ENCODE peak calls at places on chromosomes 3 and 15, in four cellular contexts. O, V, Z and J are unnamed samples.

GRCh38 chr3:30886888-30887287 is 7.6 kb downstream of the GADL1 start:
- DNase-seq in O (no peak), V (no peak), Z (no peak), J (no peak)

GRCh38 chr3:181730364-181730763 is 18.6 kb downstream of the SOX2 start:
- DNase-seq in O (no peak), V (no peak), Z (no peak), J (no peak)

GRCh38 chr3:161559177-161559998 is 62.8 kb downstream of the OTOL1 start:
- DNase-seq in O (no peak), V (peak), Z (no peak), J (no peak)

GRCh38 chr15:69081310-69082004 is 67.0 kb downstream of the NOX5 start:
- DNase-seq in O (peak), V (peak), Z (no peak), J (peak)

GRCh38 chr15:58182460-58183163 is 44.4 kb downstream of the AQP9 start:
- DNase-seq in O (no peak), V (peak), Z (no peak), J (peak)

GRCh38 chr3:45635475-45636256 is 41.1 kb downstream of the LIMD1 start:
- DNase-seq in O (no peak), V (peak), Z (no peak), J (peak)

GRCh38 chr3:9666704-9667445 is 17.6 kb downstream of the MTMR14 start:
- DNase-seq in O (no peak), V (no peak), Z (no peak), J (no peak)

GRCh38 chr3:89278305-89278704 is 170.9 kb downstream of the EPHA3 start:
- DNase-seq in O (no peak), V (no peak), Z (no peak), J (no peak)

GRCh38 chr3:122694966-122695365 is 14.3 kb downstream of the PARP14 start:
- DNase-seq in O (no peak), V (no peak), Z (no peak), J (no peak)

GRCh38 chr15:66803182-66803729 is 101.2 kb downstream of the SMAD6 start:
- DNase-seq in O (peak), V (peak), Z (no peak), J (peak)

GRCh38 chr3:49170744-49171118 is 667 bp upstream of the KLHDC8B start:
- DNase-seq in O (no peak), V (no peak), Z (no peak), J (peak)

GRCh38 chr15:45644437-45644836 is 9.6 kb downstream of the SQOR start:
- DNase-seq in O (no peak), V (no peak), Z (no peak), J (no peak)

GRCh38 chr3:169227911-169228310 is 435.6 kb downstream of the MECOM start:
- DNase-seq in O (no peak), V (no peak), Z (no peak), J (peak)

GRCh38 chr3:124504332-124505059 is 225.8 kb upstream of the UMPS start:
- DNase-seq in O (peak), V (peak), Z (no peak), J (peak)

GRCh38 chr3:153221748-153222162 is 59.7 kb downstream of the RAP2B start:
- DNase-seq in O (peak), V (peak), Z (peak), J (peak)

GRCh38 chr3:42600958-42601675 is 631 bp downstream of the NKTR start:
- DNase-seq in O (peak), V (peak), Z (peak), J (peak)

GRCh38 chr15:40787344-40787841 is 17.6 kb downstream of the C15orf62 start:
- DNase-seq in O (no peak), V (peak), Z (peak), J (no peak)

GRCh38 chr15:78087944-78088772 is 4.2 kb upstream of the SH2D7 start:
- DNase-seq in O (peak), V (peak), Z (no peak), J (no peak)

GRCh38 chr15:33226559-33227181 is 32.2 kb upstream of the FMN1 start:
- DNase-seq in O (no peak), V (peak), Z (peak), J (no peak)

GRCh38 chr3:195760345-195760983 is 39.7 kb downstream of the MUC20 start:
- DNase-seq in O (peak), V (no peak), Z (no peak), J (peak)

GRCh38 chr3:83482402-83482801 is 1476.4 kb upstream of the CADM2 start:
- DNase-seq in O (no peak), V (no peak), Z (no peak), J (no peak)

GRCh38 chr3:17850448-17850847 is 108.0 kb upstream of the TBC1D5 start:
- DNase-seq in O (no peak), V (no peak), Z (no peak), J (no peak)

GRCh38 chr15:63015618-63016017 is 26.9 kb upstream of the TPM1 start:
- DNase-seq in O (peak), V (peak), Z (no peak), J (peak)

GRCh38 chr3:111601810-111602209 is 6.7 kb upstream of the ZBED2 start:
- DNase-seq in O (no peak), V (no peak), Z (no peak), J (no peak)

GRCh38 chr3:120855665-120856437 is 52.2 kb upstream of the STXBP5L start:
- DNase-seq in O (peak), V (peak), Z (no peak), J (peak)

GRCh38 chr3:73580343-73580742 is 44.4 kb downstream of the PDZRN3 start:
- DNase-seq in O (no peak), V (peak), Z (no peak), J (peak)

GRCh38 chr3:128730521-128730920 is 4.5 kb downstream of the RAB7A start:
- DNase-seq in O (no peak), V (no peak), Z (no peak), J (peak)

GRCh38 chr3:133799794-133800585 is 5.6 kb upstream of the SRPRB start:
- DNase-seq in O (no peak), V (peak), Z (no peak), J (no peak)

GRCh38 chr3:155032918-155033317 is 47.2 kb upstream of the MME start:
- DNase-seq in O (no peak), V (no peak), Z (no peak), J (no peak)
- H3K27ac ChIP-seq in O (no peak), V (no peak), Z (no peak), J (peak)

GRCh38 chr3:43957553-43957952 is 266.8 kb downstream of the ABHD5 start:
- DNase-seq in O (no peak), V (no peak), Z (no peak), J (no peak)
- H3K27ac ChIP-seq in O (no peak), V (no peak), Z (no peak), J (no peak)

DNA sequence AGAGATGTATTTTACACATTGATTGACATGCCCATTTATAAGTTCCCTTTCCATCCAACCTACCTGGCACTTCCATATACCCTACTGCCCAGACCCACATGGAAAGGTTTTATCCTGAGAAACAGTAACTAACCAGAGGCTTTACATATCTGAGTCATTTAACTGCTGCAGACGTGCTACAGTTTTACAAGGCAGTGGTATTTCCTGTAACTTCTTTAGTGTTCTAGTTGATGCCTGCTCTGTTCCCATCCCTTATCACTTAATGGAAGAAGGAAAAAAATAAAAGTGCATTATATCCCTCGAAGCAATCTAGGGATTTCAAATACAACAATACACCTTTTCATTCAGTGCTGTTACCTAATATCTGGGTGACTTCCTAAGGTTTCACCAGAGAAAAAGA is 107.1 kb downstream of the TMCO5A start:
- DNase-seq in O (no peak), V (peak), Z (no peak), J (peak)
- H3K27ac ChIP-seq in O (no peak), V (peak), Z (no peak), J (peak)

DNA sequence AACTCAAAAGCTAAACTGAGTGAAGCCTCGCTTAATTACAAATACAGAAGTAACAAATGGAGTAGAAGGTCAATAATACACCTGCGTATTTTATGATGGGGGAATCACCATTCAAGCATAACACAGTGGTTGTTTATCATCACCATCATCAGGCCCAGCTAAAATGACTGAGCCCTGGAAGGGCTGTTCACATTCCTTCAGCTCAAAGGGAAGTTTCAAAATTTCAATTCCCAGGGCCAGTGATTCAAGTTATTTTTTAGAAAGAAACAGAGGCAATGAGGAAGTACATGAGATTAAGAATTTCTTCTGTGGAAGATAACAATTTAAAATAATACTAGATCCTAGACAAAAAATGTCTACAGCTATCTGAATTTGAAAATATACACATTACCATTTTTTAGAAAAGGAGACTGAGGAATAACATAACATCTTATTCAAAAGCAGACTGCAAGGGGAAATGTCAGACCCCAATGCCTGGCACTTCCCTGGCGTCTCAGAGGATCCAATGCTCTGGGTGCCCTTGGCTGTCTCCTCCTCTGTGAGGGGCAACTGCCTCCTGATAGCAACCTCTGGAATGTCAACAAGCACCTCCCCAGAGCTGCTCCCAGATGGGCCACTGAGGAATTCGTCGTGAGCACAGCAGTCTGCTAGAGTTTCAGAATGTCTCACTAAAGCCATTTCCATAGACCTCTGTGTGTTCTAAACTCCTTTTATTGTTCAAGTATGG is 22.8 kb downstream of the EHD4 start:
- DNase-seq in O (no peak), V (no peak), Z (no peak), J (no peak)
- H3K27ac ChIP-seq in O (peak), V (no peak), Z (no peak), J (peak)

DNA sequence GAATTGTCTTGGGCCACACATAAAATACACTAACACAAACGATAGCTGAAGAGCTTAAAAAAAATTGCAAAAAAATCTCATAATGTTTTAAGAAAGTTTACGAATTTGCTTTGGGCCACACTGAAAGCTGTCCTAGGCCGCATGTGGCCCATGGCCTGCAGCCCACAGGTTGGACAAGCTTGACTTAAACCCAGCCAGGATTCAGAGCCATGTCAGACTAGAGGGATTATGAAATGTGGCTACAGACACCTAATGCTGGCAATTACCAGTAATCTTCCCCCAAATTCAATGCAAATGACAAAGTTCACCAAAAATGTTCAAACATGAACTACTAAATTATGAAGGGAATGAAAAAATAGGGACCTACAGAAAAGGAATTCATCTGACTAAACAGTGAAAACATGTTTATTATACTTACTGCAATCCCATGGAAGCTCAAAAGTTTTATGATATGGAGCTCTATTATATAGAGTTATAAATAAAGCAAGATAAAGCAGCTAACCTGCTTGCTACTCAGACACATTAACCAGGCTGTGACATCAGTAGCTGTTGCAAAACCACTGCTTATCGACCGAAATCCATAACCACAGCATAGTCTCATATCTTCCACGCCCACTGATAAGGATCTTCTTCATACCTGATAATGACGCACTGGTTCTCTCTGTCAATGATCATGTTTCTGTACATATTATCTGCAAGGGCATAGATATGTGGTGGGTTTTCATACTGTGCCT is 49.2 kb downstream of the LDHAL6B start:
- DNase-seq in O (no peak), V (no peak), Z (peak), J (no peak)
- H3K27ac ChIP-seq in O (no peak), V (no peak), Z (no peak), J (no peak)

GRCh38 chr15:96334705-96335428 is 4.4 kb downstream of the NR2F2 start:
- DNase-seq in O (peak), V (no peak), Z (no peak), J (peak)

GRCh38 chr15:96336045-96336642 is 5.6 kb downstream of the NR2F2 start:
- DNase-seq in O (no peak), V (no peak), Z (no peak), J (peak)

GRCh38 chr15:96334017-96334704 is 3.7 kb downstream of the NR2F2 start:
- DNase-seq in O (peak), V (no peak), Z (no peak), J (peak)

GRCh38 chr15:96336643-96337353 is 6.3 kb downstream of the NR2F2 start:
- DNase-seq in O (peak), V (no peak), Z (no peak), J (peak)

GRCh38 chr15:96335429-96335807 is 4.9 kb downstream of the NR2F2 start:
- DNase-seq in O (no peak), V (no peak), Z (no peak), J (peak)
- H3K27ac ChIP-seq in O (peak), V (no peak), Z (peak), J (peak)

GRCh38 chr15:50134524-50135024 is 15.5 kb upstream of the ATP8B4 start:
- DNase-seq in O (no peak), V (peak), Z (no peak), J (peak)
- H3K27ac ChIP-seq in O (no peak), V (peak), Z (no peak), J (peak)

GRCh38 chr3:37967252-37967881 is 23.2 kb upstream of the VILL start:
- DNase-seq in O (peak), V (peak), Z (peak), J (peak)

GRCh38 chr3:37964716-37965115 is 25.9 kb upstream of the VILL start:
- DNase-seq in O (no peak), V (no peak), Z (no peak), J (no peak)

GRCh38 chr3:37961622-37962455 is 28.7 kb upstream of the VILL start:
- DNase-seq in O (peak), V (no peak), Z (no peak), J (no peak)

GRCh38 chr3:37962906-37963486 is 27.6 kb upstream of the VILL start:
- DNase-seq in O (no peak), V (no peak), Z (no peak), J (no peak)

DNA sequence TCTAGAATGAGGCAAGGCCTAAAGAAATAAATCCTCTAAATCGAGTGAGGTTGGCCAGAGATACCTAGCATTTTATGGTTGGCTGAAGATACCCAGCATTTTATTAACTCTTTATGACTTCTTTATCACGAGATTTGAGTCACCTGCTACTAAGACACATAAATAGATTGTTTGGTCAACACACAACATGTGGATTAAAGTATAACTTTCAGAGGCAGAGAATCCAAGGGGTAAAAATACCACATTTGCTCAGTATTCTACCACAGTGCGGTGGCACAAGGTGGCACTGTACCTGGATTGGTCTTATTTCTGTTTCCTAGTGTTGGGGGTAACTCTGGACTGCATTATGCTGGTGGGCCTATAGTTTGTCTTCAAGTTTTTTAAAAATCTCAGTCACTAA is 27.0 kb upstream of the VILL start:
- DNase-seq in O (no peak), V (no peak), Z (no peak), J (no peak)
- H3K27ac ChIP-seq in O (peak), V (no peak), Z (no peak), J (no peak)